ENCODE peak calls at places on chromosomes 1 and 21, in six cellular contexts. B is HCT116, F is breast epithelium, Y is upper lobe of left lung, C is spleen, Q is prostate gland. S is an unnamed sample. For H3K36me3, the result is how much of the 10 kb centered on the place peaks cover.

GRCh38 chr1:224579526-224579925 is 36.6 kb upstream of the CNIH3 start:
- DNase-seq in B (no peak), F (no peak), Y (no peak), C (no peak), Q (no peak), S (no peak)

GRCh38 chr1:206706298-206706791 is 21.6 kb downstream of the MAPKAPK2 start:
- DNase-seq in B (no peak), F (no peak), Y (no peak), C (no peak), Q (no peak), S (no peak)

GRCh38 chr1:236685917-236686814 is at the start of gene ACTN2:
- DNase-seq in B (no peak), F (no peak), Y (peak), C (peak), Q (no peak), S (no peak)

GRCh38 chr1:180981596-180982387 is 40.9 kb downstream of the STX6 start:
- DNase-seq in B (no peak), F (no peak), Y (no peak), C (no peak), Q (no peak), S (no peak)

GRCh38 chr21:27060190-27060589 is 93.3 kb upstream of the ADAMTS5 start:
- DNase-seq in B (no peak), F (no peak), Y (no peak), C (no peak), Q (no peak), S (no peak)

GRCh38 chr1:15684468-15685283 is 556 bp downstream of the PLEKHM2 start:
- DNase-seq in B (no peak), F (peak), Y (peak), C (peak), Q (no peak), S (no peak)

GRCh38 chr1:232177438-232177837 is 452.5 kb downstream of the SIPA1L2 start:
- DNase-seq in B (no peak), F (no peak), Y (no peak), C (no peak), Q (no peak), S (no peak)

GRCh38 chr1:161998811-161999210 is 24.9 kb downstream of the OLFML2B start:
- DNase-seq in B (no peak), F (no peak), Y (peak), C (no peak), Q (no peak), S (no peak)

GRCh38 chr1:167489581-167490340 is 28.6 kb downstream of the CD247 start:
- DNase-seq in B (no peak), F (no peak), Y (no peak), C (no peak), Q (no peak), S (no peak)

DNA sequence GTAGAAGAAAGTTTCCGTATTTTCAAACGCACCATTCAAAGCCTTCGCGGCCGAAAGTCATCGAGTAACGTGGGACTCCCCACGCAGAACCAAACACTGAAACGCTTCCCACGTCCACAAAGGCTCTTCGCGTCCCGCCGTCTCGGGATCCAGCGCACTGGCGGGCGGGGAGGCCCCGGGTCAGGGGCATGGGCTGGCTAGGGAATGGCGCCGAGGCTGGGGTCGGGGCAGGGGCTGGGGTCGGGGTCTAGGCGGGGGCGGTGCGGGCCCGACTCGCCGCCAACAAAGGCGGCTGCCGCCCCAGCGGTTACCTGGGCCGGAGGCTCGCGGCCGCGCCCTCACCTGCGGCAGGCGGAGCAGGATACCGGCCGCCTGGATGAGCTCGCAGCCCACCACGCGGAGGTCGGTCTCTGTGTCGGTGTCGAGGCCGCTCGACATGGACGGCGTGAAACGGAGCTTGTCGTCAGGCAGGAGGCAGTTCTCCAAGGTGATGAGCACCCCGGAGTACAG is 403 bp downstream of the CCNL2 start:
- DNase-seq in B (no peak), F (no peak), Y (no peak), C (no peak), Q (no peak), S (no peak)
- H3K36me3 ChIP-seq in B (half or more), F (under half), Y (under half), C (half or more), Q (under half), S (half or more)

GRCh38 chr1:31789259-31790065 is 25.3 kb upstream of the ADGRB2 start:
- DNase-seq in B (peak), F (peak), Y (peak), C (peak), Q (peak), S (no peak)
- TF ChIP-seq POLR2A in B (no peak), F (no peak), Y (no peak), C (no peak), Q (no peak), S (no peak)

DNA sequence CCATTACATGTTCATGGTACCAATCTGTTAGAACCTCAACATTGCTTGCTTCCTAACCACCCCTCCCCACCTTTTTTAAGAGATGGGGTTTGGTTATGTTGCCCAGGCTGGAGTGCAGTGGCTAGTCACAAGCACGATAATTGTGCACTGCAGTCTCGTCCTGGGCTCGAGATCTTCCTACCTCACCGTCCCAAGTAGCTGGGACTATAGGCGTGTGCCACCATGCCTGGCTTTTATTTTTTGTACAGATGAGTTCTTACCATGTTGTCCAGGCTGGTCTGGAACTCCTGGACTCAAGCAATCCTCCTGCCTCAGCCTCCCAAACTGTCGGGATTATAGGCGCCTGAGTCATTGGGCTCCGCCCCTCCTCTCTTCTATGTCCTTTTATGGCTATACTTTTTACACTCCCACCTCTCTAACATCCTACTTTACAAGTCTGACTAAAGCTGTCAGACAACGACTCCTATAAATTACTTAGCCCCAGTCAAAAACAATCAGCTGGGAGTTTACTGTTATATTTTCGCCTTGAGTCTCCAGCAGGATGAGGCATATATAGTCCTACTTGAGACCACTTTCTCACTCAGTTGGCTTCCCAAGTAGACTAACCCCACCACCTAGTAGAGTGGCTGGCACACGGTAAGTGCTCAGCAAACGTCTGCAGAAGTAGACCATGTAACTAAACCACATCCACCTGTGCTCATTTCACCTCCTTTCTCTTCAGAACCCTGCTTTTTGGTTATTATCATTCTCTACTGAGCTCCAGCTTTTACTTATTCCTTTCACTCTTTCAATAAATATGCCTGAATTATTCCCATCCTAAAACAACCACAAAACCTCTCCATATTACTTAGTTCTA is 13.8 kb downstream of the ENSA start:
- DNase-seq in B (no peak), F (no peak), Y (no peak), C (no peak), Q (no peak), S (no peak)
- H3K36me3 ChIP-seq in B (under half), F (under half), Y (under half), C (half or more), Q (under half), S (under half)

GRCh38 chr21:31670065-31670464 is 10.6 kb downstream of the SOD1 start:
- DNase-seq in B (no peak), F (no peak), Y (no peak), C (no peak), Q (no peak), S (no peak)
- TF ChIP-seq POLR2A in B (no peak), F (no peak), Y (no peak), C (no peak), Q (no peak), S (no peak)

DNA sequence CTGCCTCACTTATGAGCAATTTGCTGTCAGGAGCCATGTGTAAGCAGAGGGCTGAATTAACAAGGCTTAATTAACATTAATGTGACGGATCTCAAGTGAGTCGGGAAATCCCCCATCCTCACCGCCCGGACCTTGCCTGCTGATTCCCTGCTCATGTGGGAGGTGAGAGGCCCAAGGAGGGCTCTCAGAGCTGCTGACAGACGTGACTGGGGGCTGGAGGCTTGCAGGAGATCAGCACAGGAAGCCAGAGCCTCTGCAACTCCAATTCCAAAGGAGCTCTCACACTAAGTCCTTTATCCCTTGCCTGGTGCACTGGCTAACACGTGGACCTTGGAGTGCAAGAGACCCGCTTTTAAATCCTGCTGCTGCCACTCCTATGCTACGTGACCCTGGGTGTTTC is 19.4 kb downstream of the LRP8 start:
- DNase-seq in B (no peak), F (no peak), Y (no peak), C (no peak), Q (no peak), S (no peak)
- H3K36me3 ChIP-seq in B (under half), F (under half), Y (under half), C (under half), Q (under half), S (under half)

GRCh38 chr1:17119076-17119743 is at the start of gene PADI2:
- DNase-seq in B (peak), F (peak), Y (peak), C (peak), Q (peak), S (no peak)
- TF ChIP-seq POLR2A in B (no peak), F (no peak), Y (peak), C (no peak), Q (peak), S (no peak)

S was measured in vagina.